ENCODE peak calls at places on chromosomes 7 and 10, in five cellular contexts. C, M, G, S and A are unnamed samples.

GRCh38 chr10:44589931-44590330 is 205.0 kb upstream of the CXCL12 start:
- DNase-seq in M (no peak), G (no peak), S (no peak), C (no peak), A (no peak)

GRCh38 chr10:1253476-1254353 is 197.5 kb downstream of the WDR37 start:
- DNase-seq in M (no peak), C (no peak), G (no peak), S (no peak), A (no peak)

GRCh38 chr10:95459446-95459845 is 101.7 kb downstream of the SORBS1 start:
- DNase-seq in S (no peak), G (no peak), C (no peak), M (no peak), A (no peak)

GRCh38 chr10:131898061-131898460 is 2.7 kb upstream of the PPP2R2D start:
- DNase-seq in C (no peak), G (no peak), S (no peak), M (no peak), A (no peak)

GRCh38 chr7:155423337-155424285 is 34.3 kb upstream of the EN2 start:
- DNase-seq in C (no peak), S (no peak), G (no peak), M (no peak), A (no peak)

GRCh38 chr10:3420527-3421469 is 248.2 kb upstream of the PITRM1 start:
- DNase-seq in M (no peak), C (no peak), S (no peak), G (no peak), A (no peak)

GRCh38 chr10:48543445-48543844 is 61.4 kb downstream of the ARHGAP22 start:
- DNase-seq in G (no peak), C (no peak), M (no peak), S (no peak), A (no peak)

GRCh38 chr7:11579141-11579540 is 252.9 kb downstream of the THSD7A start:
- DNase-seq in M (no peak), S (no peak), C (no peak), G (no peak), A (no peak)

GRCh38 chr10:80488539-80489066 is 34.5 kb downstream of the TSPAN14 start:
- DNase-seq in S (no peak), M (no peak), C (no peak), G (no peak), A (no peak)

GRCh38 chr7:77331938-77332695 is 84.0 kb downstream of the GSAP start:
- DNase-seq in S (peak), M (peak), C (peak), G (peak), A (peak)